ENCODE peak calls at places on chromosome 11, in eight cellular contexts. One of them, this sample, is unnamed. For H3K4me1, the result is how much of the 10 kb centered on the place peaks cover.

GRCh38 chr11:108743851-108744250 is 79.0 kb downstream of the DDX10 start:
- DNase-seq in aorta: no peak
- DNase-seq in CD4-positive, alpha-beta memory T cell: no peak
- DNase-seq in gastrocnemius medialis: no peak
- DNase-seq in tibial nerve: no peak
- DNase-seq in adrenal gland: no peak
- DNase-seq in upper lobe of right lung: no peak
- DNase-seq in colonic mucosa: no peak
- DNase-seq in this sample: no peak

GRCh38 chr11:293293-293851 is 4.4 kb downstream of the PGGHG start:
- DNase-seq in aorta: no peak
- DNase-seq in upper lobe of right lung: peak
- DNase-seq in CD4-positive, alpha-beta memory T cell: no peak
- DNase-seq in adrenal gland: no peak
- DNase-seq in gastrocnemius medialis: no peak
- DNase-seq in tibial nerve: no peak
- DNase-seq in colonic mucosa: no peak
- DNase-seq in this sample: no peak

GRCh38 chr11:132231656-132232173 is 861.3 kb downstream of the NTM start:
- DNase-seq in gastrocnemius medialis: no peak
- DNase-seq in upper lobe of right lung: no peak
- DNase-seq in colonic mucosa: no peak
- DNase-seq in adrenal gland: no peak
- DNase-seq in aorta: no peak
- DNase-seq in tibial nerve: no peak
- DNase-seq in CD4-positive, alpha-beta memory T cell: no peak
- DNase-seq in this sample: no peak

GRCh38 chr11:128876133-128876650 is 9.1 kb upstream of the KCNJ1 start:
- DNase-seq in colonic mucosa: no peak
- DNase-seq in gastrocnemius medialis: no peak
- DNase-seq in upper lobe of right lung: no peak
- DNase-seq in aorta: no peak
- DNase-seq in tibial nerve: no peak
- DNase-seq in CD4-positive, alpha-beta memory T cell: no peak
- DNase-seq in adrenal gland: no peak
- DNase-seq in this sample: no peak

GRCh38 chr11:75896843-75897419 is 81.9 kb downstream of the UVRAG start:
- DNase-seq in colonic mucosa: no peak
- DNase-seq in gastrocnemius medialis: no peak
- DNase-seq in aorta: no peak
- DNase-seq in adrenal gland: no peak
- DNase-seq in upper lobe of right lung: no peak
- DNase-seq in CD4-positive, alpha-beta memory T cell: peak
- DNase-seq in tibial nerve: no peak
- DNase-seq in this sample: peak

GRCh38 chr11:71144010-71144409 is 108.4 kb downstream of the SHANK2 start:
- DNase-seq in tibial nerve: no peak
- DNase-seq in adrenal gland: no peak
- DNase-seq in CD4-positive, alpha-beta memory T cell: no peak
- DNase-seq in gastrocnemius medialis: no peak
- DNase-seq in aorta: no peak
- DNase-seq in upper lobe of right lung: peak
- DNase-seq in colonic mucosa: no peak
- DNase-seq in this sample: no peak

GRCh38 chr11:47858169-47858543 is 10.0 kb upstream of the NUP160 start:
- DNase-seq in colonic mucosa: no peak
- DNase-seq in gastrocnemius medialis: no peak
- DNase-seq in tibial nerve: no peak
- DNase-seq in aorta: no peak
- DNase-seq in adrenal gland: peak
- DNase-seq in upper lobe of right lung: no peak
- DNase-seq in CD4-positive, alpha-beta memory T cell: no peak
- DNase-seq in this sample: no peak

GRCh38 chr11:111283945-111284481 is 14.3 kb upstream of the POU2AF3 start:
- DNase-seq in aorta: no peak
- DNase-seq in gastrocnemius medialis: peak
- DNase-seq in tibial nerve: peak
- DNase-seq in upper lobe of right lung: no peak
- DNase-seq in colonic mucosa: peak
- DNase-seq in adrenal gland: no peak
- DNase-seq in CD4-positive, alpha-beta memory T cell: no peak
- DNase-seq in this sample: peak

GRCh38 chr11:58616594-58616993 is 5.9 kb upstream of the CNTF start:
- DNase-seq in aorta: no peak
- DNase-seq in colonic mucosa: no peak
- DNase-seq in upper lobe of right lung: no peak
- DNase-seq in gastrocnemius medialis: peak
- DNase-seq in tibial nerve: no peak
- DNase-seq in CD4-positive, alpha-beta memory T cell: no peak
- DNase-seq in adrenal gland: peak
- DNase-seq in this sample: no peak

GRCh38 chr11:43738600-43739409 is 58.3 kb downstream of the HSD17B12 start:
- DNase-seq in colonic mucosa: no peak
- DNase-seq in upper lobe of right lung: no peak
- DNase-seq in tibial nerve: no peak
- DNase-seq in adrenal gland: peak
- DNase-seq in gastrocnemius medialis: peak
- DNase-seq in aorta: no peak
- DNase-seq in CD4-positive, alpha-beta memory T cell: no peak
- DNase-seq in this sample: no peak

GRCh38 chr11:34266090-34266912 is 91.5 kb downstream of the ABTB2 start:
- DNase-seq in upper lobe of right lung: no peak
- DNase-seq in adrenal gland: no peak
- DNase-seq in gastrocnemius medialis: no peak
- DNase-seq in colonic mucosa: no peak
- DNase-seq in tibial nerve: peak
- DNase-seq in CD4-positive, alpha-beta memory T cell: no peak
- DNase-seq in aorta: peak
- DNase-seq in this sample: no peak

GRCh38 chr11:22927793-22928192 is 67.5 kb upstream of the CCDC179 start:
- DNase-seq in tibial nerve: no peak
- DNase-seq in CD4-positive, alpha-beta memory T cell: no peak
- DNase-seq in gastrocnemius medialis: no peak
- DNase-seq in adrenal gland: no peak
- DNase-seq in colonic mucosa: no peak
- DNase-seq in upper lobe of right lung: no peak
- DNase-seq in aorta: no peak
- DNase-seq in this sample: no peak

GRCh38 chr11:61487342-61488025 is 21.1 kb upstream of the LRRC10B start:
- DNase-seq in tibial nerve: no peak
- DNase-seq in aorta: no peak
- DNase-seq in adrenal gland: no peak
- DNase-seq in colonic mucosa: no peak
- DNase-seq in CD4-positive, alpha-beta memory T cell: no peak
- DNase-seq in upper lobe of right lung: no peak
- DNase-seq in gastrocnemius medialis: no peak
- DNase-seq in this sample: no peak

GRCh38 chr11:107653077-107653476 is 58.8 kb downstream of the SLN start:
- DNase-seq in CD4-positive, alpha-beta memory T cell: no peak
- DNase-seq in colonic mucosa: no peak
- DNase-seq in aorta: no peak
- DNase-seq in gastrocnemius medialis: no peak
- DNase-seq in tibial nerve: no peak
- DNase-seq in upper lobe of right lung: no peak
- DNase-seq in adrenal gland: no peak
- DNase-seq in this sample: no peak

GRCh38 chr11:117412176-117412575 is 84.5 kb downstream of the CEP164 start:
- DNase-seq in adrenal gland: no peak
- DNase-seq in colonic mucosa: no peak
- DNase-seq in tibial nerve: no peak
- DNase-seq in gastrocnemius medialis: no peak
- DNase-seq in CD4-positive, alpha-beta memory T cell: no peak
- DNase-seq in aorta: no peak
- DNase-seq in upper lobe of right lung: peak
- DNase-seq in this sample: no peak

GRCh38 chr11:33613404-33613803 is 87.2 kb downstream of the C11orf91 start:
- DNase-seq in colonic mucosa: no peak
- DNase-seq in gastrocnemius medialis: no peak
- DNase-seq in CD4-positive, alpha-beta memory T cell: no peak
- DNase-seq in adrenal gland: no peak
- DNase-seq in tibial nerve: no peak
- DNase-seq in upper lobe of right lung: no peak
- DNase-seq in aorta: no peak
- DNase-seq in this sample: no peak

GRCh38 chr11:95222817-95223216 is 8.2 kb downstream of the SESN3 start:
- DNase-seq in aorta: no peak
- DNase-seq in upper lobe of right lung: no peak
- DNase-seq in CD4-positive, alpha-beta memory T cell: no peak
- DNase-seq in colonic mucosa: no peak
- DNase-seq in gastrocnemius medialis: no peak
- DNase-seq in tibial nerve: no peak
- DNase-seq in adrenal gland: no peak
- DNase-seq in this sample: no peak

DNA sequence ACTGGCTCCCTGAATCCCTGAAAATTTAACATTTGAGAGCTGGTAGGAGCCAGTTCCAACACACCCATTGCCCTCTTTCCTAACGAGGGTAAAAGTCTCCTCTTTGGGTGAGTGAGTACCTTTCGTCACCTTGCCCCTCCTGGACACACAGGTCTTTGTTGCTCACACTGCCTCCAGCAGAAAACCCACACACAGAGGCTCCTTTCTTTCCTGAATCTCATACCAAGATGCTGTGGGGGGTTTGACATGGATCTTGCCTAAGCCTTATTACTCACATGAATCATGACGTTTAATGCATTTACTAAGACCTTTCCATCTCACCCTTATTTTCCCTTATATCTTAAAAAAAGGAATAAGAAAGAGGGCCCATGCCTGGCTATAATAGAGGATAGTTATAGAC is 53.0 kb downstream of the PARVA start:
- DNase-seq in tibial nerve: no peak
- DNase-seq in gastrocnemius medialis: no peak
- DNase-seq in CD4-positive, alpha-beta memory T cell: no peak
- DNase-seq in adrenal gland: no peak
- DNase-seq in aorta: no peak
- DNase-seq in colonic mucosa: no peak
- DNase-seq in upper lobe of right lung: no peak
- DNase-seq in this sample: no peak
- H3K4me1 ChIP-seq in tibial nerve: under half
- H3K4me1 ChIP-seq in gastrocnemius medialis: under half
- H3K4me1 ChIP-seq in CD4-positive, alpha-beta memory T cell: under half
- H3K4me1 ChIP-seq in adrenal gland: under half
- H3K4me1 ChIP-seq in aorta: under half
- H3K4me1 ChIP-seq in colonic mucosa: under half
- H3K4me1 ChIP-seq in upper lobe of right lung: under half
- H3K4me1 ChIP-seq in this sample: under half

GRCh38 chr11:102469196-102469821 is 16.7 kb upstream of the TMEM123 start:
- DNase-seq in aorta: no peak
- DNase-seq in tibial nerve: no peak
- DNase-seq in upper lobe of right lung: no peak
- DNase-seq in colonic mucosa: no peak
- DNase-seq in CD4-positive, alpha-beta memory T cell: no peak
- DNase-seq in gastrocnemius medialis: no peak
- DNase-seq in adrenal gland: no peak
- DNase-seq in this sample: no peak

GRCh38 chr11:102467080-102467708 is 14.6 kb upstream of the TMEM123 start:
- DNase-seq in upper lobe of right lung: no peak
- DNase-seq in colonic mucosa: peak
- DNase-seq in tibial nerve: no peak
- DNase-seq in CD4-positive, alpha-beta memory T cell: no peak
- DNase-seq in gastrocnemius medialis: no peak
- DNase-seq in aorta: no peak
- DNase-seq in adrenal gland: no peak
- DNase-seq in this sample: peak

GRCh38 chr11:102470257-102470656 is 17.7 kb upstream of the TMEM123 start:
- DNase-seq in aorta: no peak
- DNase-seq in colonic mucosa: no peak
- DNase-seq in tibial nerve: no peak
- DNase-seq in gastrocnemius medialis: no peak
- DNase-seq in upper lobe of right lung: no peak
- DNase-seq in CD4-positive, alpha-beta memory T cell: peak
- DNase-seq in adrenal gland: no peak
- DNase-seq in this sample: no peak

GRCh38 chr11:102467853-102468580 is 15.5 kb upstream of the TMEM123 start:
- DNase-seq in CD4-positive, alpha-beta memory T cell: no peak
- DNase-seq in tibial nerve: no peak
- DNase-seq in colonic mucosa: no peak
- DNase-seq in upper lobe of right lung: no peak
- DNase-seq in adrenal gland: no peak
- DNase-seq in gastrocnemius medialis: no peak
- DNase-seq in aorta: no peak
- DNase-seq in this sample: peak

GRCh38 chr11:102468636-102469195 is 16.2 kb upstream of the TMEM123 start:
- DNase-seq in colonic mucosa: no peak
- DNase-seq in CD4-positive, alpha-beta memory T cell: no peak
- DNase-seq in upper lobe of right lung: no peak
- DNase-seq in tibial nerve: no peak
- DNase-seq in aorta: no peak
- DNase-seq in adrenal gland: no peak
- DNase-seq in gastrocnemius medialis: no peak
- DNase-seq in this sample: no peak
- H3K4me1 ChIP-seq in colonic mucosa: under half
- H3K4me1 ChIP-seq in CD4-positive, alpha-beta memory T cell: half or more
- H3K4me1 ChIP-seq in upper lobe of right lung: under half
- H3K4me1 ChIP-seq in tibial nerve: under half
- H3K4me1 ChIP-seq in aorta: under half
- H3K4me1 ChIP-seq in adrenal gland: under half
- H3K4me1 ChIP-seq in gastrocnemius medialis: under half
- H3K4me1 ChIP-seq in this sample: under half

GRCh38 chr11:46696212-46696558 is 4.2 kb downstream of the ARHGAP1 start:
- DNase-seq in gastrocnemius medialis: peak
- DNase-seq in CD4-positive, alpha-beta memory T cell: no peak
- DNase-seq in aorta: peak
- DNase-seq in upper lobe of right lung: no peak
- DNase-seq in colonic mucosa: no peak
- DNase-seq in tibial nerve: no peak
- DNase-seq in adrenal gland: peak
- DNase-seq in this sample: no peak
- H3K4me1 ChIP-seq in gastrocnemius medialis: half or more
- H3K4me1 ChIP-seq in CD4-positive, alpha-beta memory T cell: under half
- H3K4me1 ChIP-seq in aorta: under half
- H3K4me1 ChIP-seq in upper lobe of right lung: under half
- H3K4me1 ChIP-seq in colonic mucosa: under half
- H3K4me1 ChIP-seq in tibial nerve: under half
- H3K4me1 ChIP-seq in adrenal gland: half or more
- H3K4me1 ChIP-seq in this sample: under half

DNA sequence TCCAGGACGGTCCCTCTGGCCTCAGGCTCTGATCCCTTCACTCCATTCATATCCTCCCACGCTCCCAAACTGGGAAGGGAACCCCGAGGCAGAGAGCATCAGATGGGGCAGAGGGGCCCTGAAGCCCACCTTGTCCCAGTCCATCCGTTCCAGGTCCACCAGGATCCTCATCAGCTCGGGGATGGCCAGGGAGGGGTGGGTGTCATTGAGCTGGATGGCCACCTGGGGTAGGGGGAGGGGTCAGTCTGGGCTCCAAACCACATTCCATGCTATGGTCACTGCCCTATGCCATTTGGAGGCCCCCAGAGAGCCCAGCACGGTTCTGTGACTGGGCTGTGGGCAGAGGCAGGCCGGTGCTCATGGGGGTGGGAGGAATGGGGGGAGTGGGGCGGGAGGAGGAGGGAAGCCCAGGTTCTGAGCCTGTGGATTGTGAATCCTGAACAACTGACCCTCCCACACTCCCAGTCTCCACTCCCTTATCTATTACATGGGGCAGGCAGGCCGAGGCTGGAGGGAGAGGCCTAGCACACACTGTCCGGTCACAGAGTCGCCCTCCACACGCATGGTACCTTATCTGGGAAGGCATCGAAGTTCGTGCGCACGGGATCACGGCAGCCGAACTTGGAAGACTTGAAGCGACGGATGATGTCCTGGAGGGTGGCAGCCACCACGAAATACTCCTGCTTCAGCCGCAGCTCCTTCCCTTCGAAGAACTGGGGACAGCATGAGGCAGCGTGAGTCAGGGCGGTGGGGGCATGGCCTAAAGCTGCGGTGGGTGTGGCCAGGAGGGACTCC is 5.5 kb downstream of the PYGM start:
- DNase-seq in upper lobe of right lung: peak
- DNase-seq in adrenal gland: no peak
- DNase-seq in CD4-positive, alpha-beta memory T cell: no peak
- DNase-seq in gastrocnemius medialis: peak
- DNase-seq in tibial nerve: no peak
- DNase-seq in aorta: peak
- DNase-seq in colonic mucosa: no peak
- DNase-seq in this sample: no peak
- H3K4me1 ChIP-seq in upper lobe of right lung: under half
- H3K4me1 ChIP-seq in adrenal gland: under half
- H3K4me1 ChIP-seq in CD4-positive, alpha-beta memory T cell: under half
- H3K4me1 ChIP-seq in gastrocnemius medialis: half or more
- H3K4me1 ChIP-seq in tibial nerve: under half
- H3K4me1 ChIP-seq in aorta: under half
- H3K4me1 ChIP-seq in colonic mucosa: under half
- H3K4me1 ChIP-seq in this sample: under half

This sample was measured in small intestine.